ENCODE peak calls at places on chromosome 20, in ten cellular contexts. V, C, K, G, Q, W, J, I, N and O are unnamed samples.
A peak's percentile ranks its signal among the peaks of the same experiment; 100 is the strongest.

GRCh38 chr20:58293453-58293852 is 16.1 kb upstream of the RAB22A start:
- DNase-seq in V (no peak), N (peak; percentile 30), G (no peak), K (no peak), I (no peak), W (peak; percentile 25), Q (peak; percentile 46), J (no peak), C (peak; percentile 14), O (peak; percentile 29)

GRCh38 chr20:8094415-8094818 is 37.6 kb upstream of the PLCB1 start:
- DNase-seq in N (peak; percentile 78), Q (peak; percentile 84), V (peak; percentile 27), K (peak; percentile 97), W (peak; percentile 67), J (peak; percentile 81), C (peak; percentile 77), G (no peak), I (peak; percentile 22), O (no peak)

GRCh38 chr20:48823476-48823875 is 4.3 kb downstream of the PREX1 start:
- DNase-seq in J (no peak), K (no peak), Q (no peak), V (no peak), W (no peak), I (no peak), C (no peak), N (no peak), G (no peak), O (no peak)

GRCh38 chr20:61922936-61923335 is 142.7 kb downstream of the TAF4 start:
- DNase-seq in I (no peak), K (no peak), V (no peak), Q (no peak), W (no peak), N (no peak), C (no peak), J (no peak), G (no peak), O (no peak)

GRCh38 chr20:61849822-61850221 is 215.9 kb downstream of the TAF4 start:
- DNase-seq in G (no peak), W (no peak), N (no peak), Q (no peak), J (no peak), K (no peak), I (no peak), C (no peak), V (no peak), O (no peak)

GRCh38 chr20:5657190-5657872 is 92.9 kb upstream of the SHLD1 start:
- DNase-seq in I (peak; percentile 99), Q (peak; percentile 39), G (peak; percentile 74), N (peak; percentile 8), V (peak; percentile 97), K (peak; percentile 99), J (peak; percentile 51), W (peak; percentile 20), C (peak; percentile 99), O (no peak)

GRCh38 chr20:46797201-46797600 is 87.8 kb downstream of the SLC2A10 start:
- DNase-seq in V (no peak), Q (no peak), W (no peak), J (no peak), G (no peak), N (no peak), K (no peak), C (no peak), I (no peak), O (no peak)

GRCh38 chr20:63029358-63030121 is 22.8 kb upstream of the BHLHE23 start:
- DNase-seq in W (peak; percentile 4), G (no peak), V (no peak), I (no peak), K (no peak), J (no peak), N (no peak), Q (no peak), C (peak; percentile 7), O (peak; percentile 40)

GRCh38 chr20:45191926-45192325 is 14.9 kb upstream of the SEMG1 start:
- DNase-seq in K (no peak), C (no peak), N (no peak), I (no peak), Q (no peak), V (no peak), J (no peak), G (no peak), W (no peak), O (no peak)

GRCh38 chr20:56181593-56181992 is 66.9 kb upstream of the MC3R start:
- DNase-seq in G (no peak), Q (no peak), J (no peak), W (no peak), N (no peak), C (peak; percentile 15), K (no peak), I (no peak), V (no peak), O (no peak)
- TF ChIP-seq CTCF in G (no peak), Q (no peak), J (no peak), W (peak; percentile 26), N (peak; percentile 27), C (no peak), K (no peak), I (no peak), V (no peak), O (no peak)

GRCh38 chr20:25299801-25300200 is 51.9 kb downstream of the PYGB start:
- DNase-seq in Q (peak; percentile 29), C (peak; percentile 30), K (no peak), J (no peak), I (peak; percentile 33), W (no peak), V (peak; percentile 21), G (no peak), N (peak; percentile 39), O (no peak)
- TF ChIP-seq CTCF in Q (no peak), C (no peak), K (no peak), J (no peak), I (no peak), W (no peak), V (peak; percentile 48), G (no peak), N (no peak), O (no peak)

GRCh38 chr20:59458645-59459044 is 145.7 kb upstream of the PHACTR3 start:
- DNase-seq in G (no peak), K (no peak), N (no peak), V (no peak), I (no peak), C (no peak), J (no peak), W (no peak), Q (no peak), O (no peak)

GRCh38 chr20:59452856-59453255 is 151.5 kb upstream of the PHACTR3 start:
- DNase-seq in C (no peak), V (no peak), K (no peak), Q (no peak), N (no peak), W (no peak), I (no peak), G (no peak), J (no peak), O (no peak)

GRCh38 chr20:59456342-59457132 is 147.8 kb upstream of the PHACTR3 start:
- DNase-seq in N (no peak), G (no peak), C (no peak), W (no peak), I (no peak), K (no peak), J (no peak), V (no peak), Q (no peak), O (no peak)

GRCh38 chr20:59453634-59454241 is 150.6 kb upstream of the PHACTR3 start:
- DNase-seq in K (no peak), J (no peak), V (no peak), Q (peak; percentile 55), C (no peak), W (peak; percentile 26), I (no peak), N (no peak), G (no peak), O (no peak)

DNA sequence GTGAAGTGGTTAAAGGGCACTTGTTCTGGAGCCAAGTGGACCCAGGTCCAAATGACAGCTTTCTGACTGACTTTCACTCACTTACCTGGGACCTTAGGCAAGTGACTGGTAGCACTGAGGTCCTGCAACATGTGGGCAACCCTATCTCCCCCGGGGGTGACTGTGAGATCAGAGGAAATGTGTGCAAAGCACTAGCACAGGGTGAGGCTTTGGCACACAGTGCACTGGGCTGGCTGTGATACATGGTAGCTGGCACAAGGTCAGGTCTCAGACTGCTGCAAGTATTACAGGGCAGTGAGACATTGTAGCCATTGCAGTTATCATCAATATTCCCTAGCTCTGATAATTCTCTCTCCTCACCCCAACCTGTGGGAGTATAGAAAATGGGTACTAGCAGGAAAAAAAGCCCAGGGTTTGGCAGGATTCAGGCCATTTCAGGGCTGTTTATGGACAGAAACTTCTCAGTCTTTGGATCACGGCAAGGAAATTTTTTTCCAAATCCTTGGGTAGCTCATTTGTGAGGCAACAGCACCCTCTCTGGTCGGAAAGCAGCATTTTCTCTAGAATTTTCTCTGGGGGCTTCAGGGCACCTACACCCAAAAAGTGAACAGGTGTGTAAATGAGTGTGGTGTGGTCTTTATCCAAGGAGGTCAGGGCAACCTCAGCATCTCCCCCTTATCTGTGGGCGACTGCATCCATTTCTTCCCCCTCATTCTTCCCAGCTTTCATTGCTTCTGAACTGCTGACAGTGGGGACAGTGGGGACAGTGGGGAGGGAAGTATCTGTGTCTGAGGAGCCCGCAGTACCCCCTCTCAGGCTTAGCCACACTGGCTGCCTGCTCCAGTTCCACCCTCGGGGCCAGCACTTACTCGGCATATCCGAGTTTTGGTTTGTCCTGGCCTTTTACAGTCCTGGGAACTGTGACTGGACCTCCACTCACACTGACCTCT is 148.7 kb upstream of the PHACTR3 start:
- DNase-seq in C (peak; percentile 34), V (no peak), Q (peak; percentile 54), I (peak; percentile 10), G (peak; percentile 33), N (peak; percentile 72), J (no peak), W (peak; percentile 32), K (peak; percentile 21), O (peak; percentile 47)
- TF ChIP-seq CTCF in C (peak; percentile 55), V (peak; percentile 61), Q (peak; percentile 44), I (peak; percentile 55), G (peak; percentile 84), N (peak; percentile 59), J (peak; percentile 55), W (peak; percentile 60), K (peak; percentile 49), O (peak; percentile 73)

GRCh38 chr20:41604002-41604401 is 14.2 kb downstream of the CHD6 start:
- DNase-seq in W (no peak), J (no peak), C (no peak), N (no peak), Q (no peak), G (no peak), V (no peak), K (no peak), I (no peak), O (no peak)
- TF ChIP-seq CTCF in W (no peak), J (no peak), C (no peak), N (no peak), Q (no peak), G (peak; percentile 8), V (peak; percentile 10), K (peak; percentile 19), I (no peak), O (no peak)